ENCODE peak calls at places on chromosomes 11 and 22, in nine cellular contexts. U is HTR-8/SVneo; B is activated T-cell treated with anti-CD3 and anti-CD28 coated beads for 1 hour; L is stimulated activated CD8-positive, alpha-beta memory T cell treated with anti-CD3 and anti-CD28 coated beads, Interleukin-7, amount 100 ng/mL, for 1 hour; G is GM04504; T is stimulated activated CD4-positive, alpha-beta T cell treated with anti-CD3 and anti-CD28 coated beads, Interleukin-4, amount 100 ng/mL, for 1 hour; Z is GM20000; R is activated gamma-delta T cell treated with Interleukin-2 at 50 U/mL for 16 hours; N is psoas muscle. A is an unnamed sample.
A peak's percentile ranks its signal among the peaks of the same experiment; 100 is the strongest.

GRCh38 chr11:65489706-65490310 is 9.0 kb upstream of the MALAT1 start:
- DNase-seq in U (no peak), B (no peak), L (no peak), G (no peak), T (no peak), Z (no peak), R (no peak), N (no peak), A (no peak)

GRCh38 chr11:42647993-42648392 is 663.8 kb upstream of the API5 start:
- DNase-seq in U (no peak), B (no peak), L (no peak), G (no peak), T (no peak), Z (no peak), R (no peak), N (no peak), A (no peak)

GRCh38 chr22:41596776-41597634 is 7.4 kb upstream of the PMM1 start:
- DNase-seq in U (peak; percentile 66), B (peak; percentile 12), L (no peak), G (no peak), T (peak; percentile 35), Z (peak; percentile 56), R (peak; percentile 10), N (peak; percentile 66), A (peak; percentile 46)

GRCh38 chr11:119472186-119472855 is 49.3 kb upstream of the THY1 start:
- DNase-seq in U (no peak), B (no peak), L (no peak), G (no peak), T (no peak), Z (no peak), R (no peak), N (no peak), A (no peak)

GRCh38 chr22:28710112-28710888 is 30.7 kb upstream of the TTC28 start:
- DNase-seq in U (peak; percentile 32), B (no peak), L (no peak), G (peak; percentile 58), T (no peak), Z (no peak), R (no peak), N (no peak), A (no peak)

GRCh38 chr22:19984201-19984753 is 32.3 kb downstream of the ARVCF start:
- DNase-seq in U (peak; percentile 66), B (no peak), L (no peak), G (no peak), T (no peak), Z (no peak), R (no peak), N (peak; percentile 90), A (no peak)

GRCh38 chr11:12901272-12901671 is 107.8 kb upstream of the RASSF10 start:
- DNase-seq in U (no peak), B (no peak), L (no peak), G (no peak), T (no peak), Z (peak; percentile 15), R (no peak), N (no peak), A (no peak)

GRCh38 chr22:37484115-37485005 is 1.8 kb downstream of the MFNG start:
- DNase-seq in U (no peak), B (peak; percentile 67), L (peak; percentile 48), G (no peak), T (peak; percentile 76), Z (peak; percentile 85), R (peak; percentile 83), N (peak; percentile 81), A (peak; percentile 71)

GRCh38 chr22:42459273-42460040 is 27.3 kb upstream of the NFAM1 start:
- DNase-seq in U (no peak), B (no peak), L (no peak), G (no peak), T (no peak), Z (no peak), R (no peak), N (no peak), A (no peak)

GRCh38 chr22:42321908-42322561 is 51.6 kb upstream of the TCF20 start:
- DNase-seq in U (no peak), B (no peak), L (no peak), G (no peak), T (no peak), Z (no peak), R (no peak), N (no peak), A (no peak)

GRCh38 chr11:78253797-78254196 is 65.1 kb downstream of the USP35 start:
- DNase-seq in U (peak; percentile 43), B (no peak), L (no peak), G (no peak), T (no peak), Z (no peak), R (no peak), N (no peak), A (no peak)

GRCh38 chr11:62842171-62842717 is 2.9 kb upstream of the WDR74 start:
- DNase-seq in U (no peak), B (no peak), L (no peak), G (peak; percentile 27), T (peak; percentile 29), Z (peak; percentile 26), R (peak; percentile 29), N (peak; percentile 70), A (peak; percentile 28)

GRCh38 chr11:120612363-120613263 is 101.1 kb downstream of the GRIK4 start:
- DNase-seq in U (no peak), B (no peak), L (no peak), G (no peak), T (no peak), Z (peak; percentile 79), R (no peak), N (no peak), A (no peak)

GRCh38 chr11:119856681-119857485 is 127.9 kb upstream of the NECTIN1 start:
- DNase-seq in U (no peak), B (no peak), L (no peak), G (no peak), T (no peak), Z (no peak), R (no peak), N (no peak), A (no peak)

GRCh38 chr22:26847816-26848215 is 190.4 kb downstream of the MIAT start:
- DNase-seq in U (no peak), B (no peak), L (no peak), G (no peak), T (no peak), Z (no peak), R (no peak), N (no peak), A (no peak)

GRCh38 chr11:132402056-132402684 is 1031.8 kb downstream of the NTM start:
- DNase-seq in U (no peak), B (no peak), L (no peak), G (no peak), T (no peak), Z (peak; percentile 64), R (no peak), N (no peak), A (no peak)

GRCh38 chr11:17077240-17077519 is 287 bp downstream of the RPS13 start:
- DNase-seq in U (no peak), B (no peak), L (no peak), G (no peak), T (no peak), Z (no peak), R (no peak), N (no peak), A (no peak)

GRCh38 chr11:31106963-31107576 is 262.5 kb downstream of the DCDC1 start:
- DNase-seq in U (peak; percentile 18), B (peak; percentile 26), L (peak; percentile 12), G (peak; percentile 19), T (peak; percentile 31), Z (peak; percentile 31), R (no peak), N (peak; percentile 59), A (peak; percentile 4)

GRCh38 chr11:121890377-121890776 is 225.6 kb downstream of the BLID start:
- DNase-seq in U (no peak), B (no peak), L (no peak), G (peak; percentile 70), T (no peak), Z (no peak), R (no peak), N (no peak), A (no peak)

GRCh38 chr22:37804886-37805857 is 2.6 kb upstream of the GCAT start:
- DNase-seq in U (peak; percentile 62), B (peak; percentile 46), L (peak; percentile 30), G (peak; percentile 68), T (peak; percentile 78), Z (peak; percentile 79), R (peak; percentile 34), N (peak; percentile 96), A (peak; percentile 69)

GRCh38 chr11:41989800-41990380 is 530.4 kb upstream of the LRRC4C start:
- DNase-seq in U (no peak), B (no peak), L (no peak), G (no peak), T (no peak), Z (no peak), R (no peak), N (no peak), A (no peak)

GRCh38 chr11:65150513-65151271 is 16.4 kb upstream of the SYVN1 start:
- DNase-seq in U (peak; percentile 77), B (no peak), L (no peak), G (peak; percentile 81), T (no peak), Z (peak; percentile 23), R (no peak), N (peak; percentile 98), A (no peak)